ENCODE peak calls at places on chromosome X, in four cellular contexts. U is stomach, Z is fibroblast of lung, R is vagina. G is an unnamed sample.

GRCh38 chrX:67780694-67781109 is 236.9 kb downstream of the AR start:
- DNase-seq in U (peak; percentile 36), Z (peak; percentile 96), R (no peak), G (peak; percentile 59)

GRCh38 chrX:12978205-12979010 is 3.5 kb downstream of the TMSB4X start:
- DNase-seq in U (peak; percentile 75), Z (peak; percentile 84), R (no peak), G (peak; percentile 78)

GRCh38 chrX:74325130-74326059 is 21.4 kb downstream of the ZCCHC13 start:
- DNase-seq in U (no peak), Z (no peak), R (no peak), G (no peak)

GRCh38 chrX:11290673-11291072 is 2.5 kb upstream of the AMELX start:
- DNase-seq in U (no peak), Z (no peak), R (no peak), G (no peak)

GRCh38 chrX:111098874-111099273 is 2.9 kb downstream of the PAK3 start:
- DNase-seq in U (peak; percentile 62), Z (peak; percentile 17), R (no peak), G (no peak)

GRCh38 chrX:111444881-111445280 is 32.9 kb upstream of the DCX start:
- DNase-seq in U (no peak), Z (no peak), R (no peak), G (no peak)

GRCh38 chrX:103565752-103566151 is 19.6 kb upstream of the TCEAL4 start:
- DNase-seq in U (no peak), Z (peak; percentile 81), R (no peak), G (peak; percentile 67)

GRCh38 chrX:437636-438390 is 51.1 kb upstream of the PPP2R3B start:
- DNase-seq in U (no peak), Z (no peak), R (no peak), G (peak; percentile 69)

GRCh38 chrX:39972340-39972739 is 125.4 kb downstream of the BCOR start:
- DNase-seq in U (no peak), Z (peak; percentile 80), R (no peak), G (no peak)

GRCh38 chrX:39416547-39417262 is 615.4 kb downstream of the MID1IP1 start:
- DNase-seq in U (no peak), Z (no peak), R (no peak), G (no peak)

GRCh38 chrX:115058276-115058675 is 40.9 kb upstream of the IL13RA2 start:
- DNase-seq in U (no peak), Z (peak; percentile 88), R (no peak), G (no peak)

GRCh38 chrX:6813836-6814370 is 279.0 kb upstream of the VCX3A start:
- DNase-seq in U (no peak), Z (no peak), R (no peak), G (no peak)

GRCh38 chrX:39149761-39150160 is 348.5 kb downstream of the MID1IP1 start:
- DNase-seq in U (peak; percentile 80), Z (peak; percentile 16), R (no peak), G (no peak)

GRCh38 chrX:17564689-17565409 is 172.4 kb upstream of the SCML1 start:
- DNase-seq in U (no peak), Z (peak; percentile 57), R (no peak), G (no peak)

GRCh38 chrX:1380672-1381233 is 11.2 kb downstream of the SLC25A6 start:
- DNase-seq in U (peak; percentile 25), Z (peak; percentile 16), R (no peak), G (no peak)

GRCh38 chrX:101230636-101231035 is 11.1 kb downstream of the DRP2 start:
- DNase-seq in U (no peak), Z (peak; percentile 43), R (no peak), G (no peak)

GRCh38 chrX:56943264-56943663 is 52.1 kb downstream of the SPIN3 start:
- DNase-seq in U (no peak), Z (no peak), R (no peak), G (no peak)

GRCh38 chrX:148567229-148567628 is 66.8 kb downstream of the AFF2 start:
- DNase-seq in U (no peak), Z (peak; percentile 85), R (no peak), G (no peak)

GRCh38 chrX:40297949-40298539 is 200.3 kb upstream of the BCOR start:
- DNase-seq in U (no peak), Z (no peak), R (no peak), G (no peak)

GRCh38 chrX:110399497-110399896 is 40.8 kb downstream of the RTL9 start:
- DNase-seq in U (no peak), Z (no peak), R (no peak), G (no peak)

GRCh38 chrX:74132265-74132664 is 171.7 kb upstream of the ZCCHC13 start:
- DNase-seq in U (no peak), Z (no peak), R (no peak), G (no peak)

GRCh38 chrX:75649829-75650228 is 127.0 kb upstream of the ZDHHC15 start:
- DNase-seq in U (no peak), Z (no peak), R (no peak), G (no peak)

GRCh38 chrX:136899206-136899605 is 18.7 kb upstream of the RBMX start:
- DNase-seq in U (no peak), Z (no peak), R (no peak), G (no peak)

GRCh38 chrX:1242901-1243402 is 25.7 kb upstream of the CSF2RA start:
- DNase-seq in U (no peak), Z (no peak), R (no peak), G (no peak)

GRCh38 chrX:141714680-141715079 is 16.1 kb upstream of the SPANXD start:
- DNase-seq in U (no peak), Z (no peak), R (no peak), G (no peak)

GRCh38 chrX:109533631-109534030 is 3.0 kb upstream of the NXT2 start:
- DNase-seq in U (no peak), Z (peak; percentile 23), R (no peak), G (peak; percentile 57)

GRCh38 chrX:38038501-38038900 is 32.1 kb downstream of the SYTL5 start:
- DNase-seq in U (no peak), Z (no peak), R (no peak), G (no peak)

GRCh38 chrX:73468376-73468775 is 21.5 kb downstream of the CDX4 start:
- DNase-seq in U (no peak), Z (no peak), R (no peak), G (no peak)

DNA sequence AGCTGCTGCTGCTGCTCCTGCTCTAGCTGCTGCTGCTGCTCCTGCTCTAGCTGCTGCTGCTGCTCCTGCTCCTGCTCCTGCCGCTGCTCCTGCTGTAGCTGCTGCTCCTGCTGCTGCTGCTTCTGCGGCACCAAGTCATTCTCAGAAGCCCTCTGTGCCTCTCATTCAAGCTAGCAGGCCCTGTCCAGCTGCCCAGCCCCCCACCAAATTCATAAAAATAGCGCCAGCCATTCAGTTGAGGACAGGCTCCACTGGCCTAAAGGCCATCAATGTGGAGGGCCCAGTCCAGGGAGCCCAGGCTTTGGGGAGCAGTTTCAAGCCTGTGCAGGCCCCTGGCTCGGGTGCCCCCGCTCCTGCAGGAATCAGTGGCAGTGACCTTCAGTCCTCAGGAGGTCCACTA is 3.9 kb downstream of the SUPT20HL1 start:
- DNase-seq in U (no peak), Z (no peak), R (no peak), G (no peak)
- H3K27ac ChIP-seq in U (no peak overlapping the region), Z (no peak overlapping the region), R (peak overlapping the region; percentile 13), G (no peak overlapping the region)

GRCh38 chrX:15854080-15854655 is 445 bp downstream of the AP1S2 start:
- DNase-seq in U (peak; percentile 38), Z (no peak), R (no peak), G (no peak)
- TF ChIP-seq CTCF in U (no peak), Z (no peak), R (no peak), G (peak; percentile 25)

GRCh38 chrX:47224266-47224895 is 5.9 kb downstream of the CDK16 start:
- DNase-seq in U (no peak), Z (no peak), R (no peak), G (no peak)
- H3K4me1 ChIP-seq in U (peaks cover 16% of the 10 kb centered on the region), Z (peaks cover 3% of the 10 kb centered on the region), R (peaks cover 17% of the 10 kb centered on the region), G (no peaks in the 10 kb centered on the region)

GRCh38 chrX:154020500-154021115 is 906 bp upstream of the IRAK1 start:
- DNase-seq in U (no peak), Z (no peak), R (no peak), G (no peak)
- H3K27ac ChIP-seq in U (peak overlapping the region; percentile 85), Z (peak overlapping the region; percentile 77), R (peak overlapping the region; percentile 86), G (no peak overlapping the region)

G was measured in foreskin keratinocyte.